ENCODE peak calls at places on chromosomes 5 and 9, in four cellular contexts. One of them, this sample, is unnamed.

GRCh38 chr9:89036862-89037261 is 45.6 kb downstream of the S1PR3 start:
- DNase-seq in transverse colon: no peak
- DNase-seq in HAP-1: no peak
- DNase-seq in Ammon's horn: peak
- DNase-seq in this sample: no peak

GRCh38 chr5:61604076-61604475 is 272.0 kb downstream of the ZSWIM6 start:
- DNase-seq in Ammon's horn: no peak
- DNase-seq in HAP-1: no peak
- DNase-seq in transverse colon: no peak
- DNase-seq in this sample: no peak

GRCh38 chr5:18202147-18202546 is 567.9 kb downstream of the TAF11L14 start:
- DNase-seq in transverse colon: no peak
- DNase-seq in HAP-1: no peak
- DNase-seq in Ammon's horn: no peak
- DNase-seq in this sample: no peak

GRCh38 chr5:167061695-167062094 is 1229.8 kb upstream of the WWC1 start:
- DNase-seq in HAP-1: peak
- DNase-seq in Ammon's horn: no peak
- DNase-seq in transverse colon: no peak
- DNase-seq in this sample: no peak

GRCh38 chr5:136018814-136019777 is 9.7 kb upstream of the TGFBI start:
- DNase-seq in transverse colon: peak
- DNase-seq in Ammon's horn: no peak
- DNase-seq in HAP-1: no peak
- DNase-seq in this sample: no peak

GRCh38 chr5:129438322-129438721 is 21.8 kb upstream of the ADAMTS19 start:
- DNase-seq in Ammon's horn: no peak
- DNase-seq in HAP-1: no peak
- DNase-seq in transverse colon: no peak
- DNase-seq in this sample: no peak

GRCh38 chr5:148583421-148583965 is 70.8 kb downstream of the HTR4 start:
- DNase-seq in transverse colon: no peak
- DNase-seq in HAP-1: no peak
- DNase-seq in Ammon's horn: no peak
- DNase-seq in this sample: no peak

GRCh38 chr9:105198023-105198422 is 46.4 kb upstream of the SLC44A1 start:
- DNase-seq in transverse colon: no peak
- DNase-seq in Ammon's horn: no peak
- DNase-seq in HAP-1: no peak
- DNase-seq in this sample: no peak

GRCh38 chr5:145495741-145496140 is 339.4 kb downstream of the PRELID2 start:
- DNase-seq in transverse colon: no peak
- DNase-seq in HAP-1: no peak
- DNase-seq in Ammon's horn: no peak
- DNase-seq in this sample: no peak

GRCh38 chr5:633521-633955 is 21.4 kb downstream of the CEP72 start:
- DNase-seq in transverse colon: no peak
- DNase-seq in HAP-1: no peak
- DNase-seq in Ammon's horn: no peak
- DNase-seq in this sample: no peak

GRCh38 chr5:25028994-25029393 is 384.2 kb upstream of the CDH10 start:
- DNase-seq in transverse colon: no peak
- DNase-seq in HAP-1: no peak
- DNase-seq in Ammon's horn: peak
- DNase-seq in this sample: no peak

GRCh38 chr5:148401604-148402003 is 17.8 kb downstream of the FBXO38 start:
- DNase-seq in transverse colon: no peak
- DNase-seq in HAP-1: no peak
- DNase-seq in Ammon's horn: no peak
- DNase-seq in this sample: no peak

GRCh38 chr9:13436591-13436990 is 157.1 kb upstream of the MPDZ start:
- DNase-seq in transverse colon: no peak
- DNase-seq in HAP-1: no peak
- DNase-seq in Ammon's horn: no peak
- DNase-seq in this sample: no peak

GRCh38 chr9:131080589-131080988 is 15.7 kb upstream of the AIF1L start:
- DNase-seq in transverse colon: no peak
- DNase-seq in HAP-1: no peak
- DNase-seq in Ammon's horn: no peak
- DNase-seq in this sample: no peak

GRCh38 chr5:15940905-15941304 is 238.7 kb downstream of the MARCHF11 start:
- DNase-seq in HAP-1: no peak
- DNase-seq in transverse colon: no peak
- DNase-seq in Ammon's horn: no peak
- DNase-seq in this sample: no peak

GRCh38 chr5:57937025-57937424 is 454.4 kb upstream of the ACTBL2 start:
- DNase-seq in HAP-1: no peak
- DNase-seq in Ammon's horn: no peak
- DNase-seq in transverse colon: no peak
- DNase-seq in this sample: no peak

GRCh38 chr9:60546406-60546805 is 367.8 kb upstream of the SPATA31A5 start:
- DNase-seq in HAP-1: no peak
- DNase-seq in Ammon's horn: no peak
- DNase-seq in transverse colon: no peak
- DNase-seq in this sample: no peak